ENCODE peak calls at places on chromosomes 1 and 21, in four cellular contexts. W is spleen, O is H1, K is HCT116. L is an unnamed sample.

GRCh38 chr21:44913425-44914175 is 7.1 kb downstream of the ITGB2 start:
- DNase-seq in W (peak; percentile 80), O (no peak), K (no peak), L (no peak)

GRCh38 chr1:93783876-93784275 is 95.1 kb downstream of the DNTTIP2 start:
- DNase-seq in W (no peak), O (no peak), K (no peak), L (no peak)

GRCh38 chr1:26288311-26288941 is 8.5 kb downstream of the SH3BGRL3 start:
- DNase-seq in W (peak; percentile 85), O (no peak), K (no peak), L (no peak)

GRCh38 chr21:34083357-34083756 is 10.0 kb downstream of the MRPS6 start:
- DNase-seq in W (no peak), O (no peak), K (no peak), L (no peak)

GRCh38 chr1:241142493-241142892 is 214.5 kb downstream of the RGS7 start:
- DNase-seq in W (no peak), O (no peak), K (no peak), L (no peak)

GRCh38 chr1:201709564-201710295 is 119.2 kb upstream of the IPO9 start:
- DNase-seq in W (peak; percentile 89), O (peak; percentile 92), K (peak; percentile 23), L (no peak)

GRCh38 chr1:155499953-155500621 is 62.5 kb downstream of the ASH1L start:
- DNase-seq in W (no peak), O (no peak), K (no peak), L (no peak)

GRCh38 chr21:33330726-33331125 is 6.0 kb downstream of the IFNAR1 start:
- DNase-seq in W (no peak), O (no peak), K (no peak), L (no peak)

GRCh38 chr1:201347498-201348210 is 29.8 kb downstream of the TNNT2 start:
- DNase-seq in W (no peak), O (peak; percentile 60), K (no peak), L (no peak)

GRCh38 chr1:32111040-32111628 is 3.3 kb downstream of the KPNA6 start:
- DNase-seq in W (no peak), O (no peak), K (no peak), L (no peak)

GRCh38 chr1:7538033-7538432 is 233.1 kb upstream of the VAMP3 start:
- DNase-seq in W (peak; percentile 24), O (no peak), K (no peak), L (no peak)

GRCh38 chr1:7535016-7535415 is 236.1 kb upstream of the VAMP3 start:
- DNase-seq in W (peak; percentile 53), O (no peak), K (no peak), L (no peak)

GRCh38 chr1:7538849-7539771 is 232.0 kb upstream of the VAMP3 start:
- DNase-seq in W (peak; percentile 51), O (no peak), K (no peak), L (no peak)

GRCh38 chr1:7535934-7536878 is 234.9 kb upstream of the VAMP3 start:
- DNase-seq in W (peak; percentile 47), O (peak; percentile 62), K (no peak), L (no peak)

GRCh38 chr1:7536891-7537591 is 234.1 kb upstream of the VAMP3 start:
- DNase-seq in W (peak; percentile 73), O (no peak), K (no peak), L (no peak)
- H3K27ac ChIP-seq in W (no peak overlapping the region), O (no peak overlapping the region), K (no peak overlapping the region), L (no peak overlapping the region)

DNA sequence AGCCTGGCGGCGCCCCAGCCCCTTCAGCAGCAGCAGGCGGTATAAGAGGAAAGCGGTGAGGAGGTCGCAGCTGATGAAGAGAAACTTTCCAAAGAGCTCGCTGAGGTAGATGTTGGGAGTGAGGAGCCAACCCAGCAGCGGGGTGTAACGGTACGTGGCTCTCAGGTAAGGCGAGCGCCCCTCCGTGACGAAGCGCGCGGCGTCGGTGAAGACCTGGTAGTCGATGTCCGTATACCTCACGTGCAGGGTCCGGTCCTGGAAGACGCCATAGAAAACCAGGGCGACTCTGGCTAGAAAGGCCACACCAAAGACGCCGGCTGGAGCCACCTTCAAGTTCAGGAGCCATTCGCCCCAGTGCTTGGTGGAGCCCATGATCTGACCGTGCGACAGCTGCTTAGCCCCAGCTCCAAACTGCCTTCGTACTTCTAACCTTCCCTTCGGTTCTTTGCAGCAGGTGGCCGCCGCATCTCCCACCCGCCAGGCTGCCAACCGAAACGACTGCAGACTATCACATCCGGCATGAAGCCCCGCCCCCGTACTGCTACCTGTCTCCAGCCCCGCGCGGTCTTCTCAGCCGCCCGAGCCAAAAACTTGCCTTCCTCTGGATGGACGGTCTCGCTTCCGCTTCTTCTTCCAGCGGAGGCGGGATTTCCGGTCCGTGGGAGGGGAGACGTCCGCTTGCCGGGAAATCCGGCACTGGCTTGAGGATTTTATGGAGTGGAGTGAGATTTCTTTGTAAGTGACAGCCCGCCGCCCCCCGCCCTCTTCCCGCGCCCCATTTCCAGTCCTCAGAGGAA is at the start of gene PIGM:
- DNase-seq in W (peak; percentile 97), O (peak; percentile 95), K (peak; percentile 93), L (peak; percentile 81)
- TF ChIP-seq POLR2A in W (no peak), O (no peak), K (peak; percentile 51), L (no peak)

GRCh38 chr1:110878993-110879392 is 6.0 kb downstream of the CD53 start:
- DNase-seq in W (no peak), O (no peak), K (no peak), L (no peak)
- H3K27ac ChIP-seq in W (no peak overlapping the region), O (no peak overlapping the region), K (no peak overlapping the region), L (no peak overlapping the region)

GRCh38 chr1:43171312-43171875 is 696 bp downstream of the EBNA1BP2 start:
- DNase-seq in W (no peak), O (no peak), K (no peak), L (no peak)

GRCh38 chr1:43174873-43175272 is 2.7 kb downstream of the CFAP57 start:
- DNase-seq in W (no peak), O (no peak), K (no peak), L (no peak)

GRCh38 chr1:43172532-43172972 is 422 bp downstream of the CFAP57 start:
- DNase-seq in W (peak; percentile 93), O (no peak), K (peak; percentile 84), L (peak; percentile 73)

GRCh38 chr1:43177691-43178090 is 5.6 kb downstream of the CFAP57 start:
- DNase-seq in W (no peak), O (no peak), K (no peak), L (no peak)

DNA sequence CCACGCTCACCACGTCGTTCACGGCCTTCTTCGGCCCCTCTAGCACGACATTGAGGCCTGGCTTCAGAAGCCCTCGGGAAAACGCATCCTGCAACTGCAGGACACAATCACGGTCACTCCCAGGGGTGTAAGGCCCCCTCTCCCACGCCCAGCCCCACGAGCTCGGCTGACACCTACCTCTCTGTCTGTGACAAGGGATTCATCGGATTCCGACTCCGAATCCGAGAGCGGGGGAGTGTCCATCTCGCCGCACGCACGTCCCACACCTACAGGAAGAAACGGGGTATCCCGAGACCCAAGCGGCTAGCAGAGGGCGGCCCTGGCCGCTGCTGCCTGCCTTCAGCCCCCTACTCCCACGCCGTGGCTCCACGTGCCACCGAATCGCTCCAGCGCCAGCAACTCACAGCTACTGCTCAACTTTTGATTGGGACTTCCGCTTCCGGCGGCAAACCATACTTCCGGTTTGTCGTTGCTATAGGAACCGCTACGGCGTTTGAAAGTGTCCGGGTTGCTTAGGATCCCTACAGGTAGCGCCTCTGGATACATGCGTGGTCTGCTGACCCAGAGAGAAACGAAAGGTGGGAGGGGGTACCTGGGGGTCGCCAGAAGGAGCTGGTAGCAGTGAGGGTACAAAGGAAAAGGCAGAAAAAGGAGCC is at the start of the genes CFAP57 and EBNA1BP2:
- DNase-seq in W (peak; percentile 95), O (peak; percentile 92), K (peak; percentile 92), L (peak; percentile 73)
- TF ChIP-seq POLR2A in W (no peak), O (no peak), K (peak; percentile 48), L (no peak)

GRCh38 chr1:196654271-196654670 is 2.4 kb downstream of the CFH start:
- DNase-seq in W (no peak), O (no peak), K (no peak), L (no peak)

GRCh38 chr1:196651079-196651478 is 764 bp upstream of the CFH start:
- DNase-seq in W (no peak), O (no peak), K (no peak), L (no peak)

GRCh38 chr1:196649990-196650389 is 1.9 kb upstream of the CFH start:
- DNase-seq in W (no peak), O (no peak), K (no peak), L (no peak)

GRCh38 chr1:196650403-196650802 is 1.4 kb upstream of the CFH start:
- DNase-seq in W (no peak), O (no peak), K (no peak), L (no peak)

GRCh38 chr1:196651637-196652215 is at the start of gene CFH:
- DNase-seq in W (no peak), O (no peak), K (no peak), L (no peak)
- H3K27ac ChIP-seq in W (peak within 1 kb of the TSS; percentile 16), O (no peak within 1 kb of the TSS), K (no peak within 1 kb of the TSS), L (peak within 1 kb of the TSS; percentile 71)

GRCh38 chr1:16369821-16370220 is 2.8 kb downstream of the SZRD1 start:
- DNase-seq in W (no peak), O (no peak), K (no peak), L (no peak)

GRCh38 chr1:16372535-16373340 is 5.7 kb downstream of the SZRD1 start:
- DNase-seq in W (no peak), O (no peak), K (no peak), L (no peak)

GRCh38 chr1:16374266-16374665 is 7.2 kb downstream of the SZRD1 start:
- DNase-seq in W (no peak), O (no peak), K (no peak), L (no peak)

GRCh38 chr1:16367968-16368910 is 1.2 kb downstream of the SZRD1 start:
- DNase-seq in W (no peak), O (no peak), K (no peak), L (no peak)

DNA sequence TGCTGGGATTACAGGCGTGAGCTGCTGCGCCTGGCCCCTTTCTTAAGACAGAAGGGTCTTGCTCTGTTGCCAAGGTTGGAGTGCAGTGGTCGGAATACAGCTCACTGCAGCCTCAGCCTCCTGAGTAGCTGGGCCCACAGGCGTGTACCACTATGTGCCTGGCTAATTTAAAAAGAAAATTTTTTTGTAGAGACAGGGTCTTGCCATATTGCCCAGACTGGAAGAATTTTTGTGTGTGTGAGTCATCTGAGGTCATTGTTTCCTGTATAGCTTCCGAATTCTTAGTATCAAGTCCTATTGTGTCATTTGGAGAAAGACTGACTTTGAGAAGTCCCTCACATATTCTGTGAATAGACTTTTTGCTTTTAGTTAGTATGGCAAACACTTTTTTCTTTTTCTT is 4.7 kb downstream of the SZRD1 start:
- DNase-seq in W (no peak), O (no peak), K (no peak), L (no peak)
- TF ChIP-seq POLR2A in W (no peak), O (no peak), K (no peak), L (no peak)

DNA sequence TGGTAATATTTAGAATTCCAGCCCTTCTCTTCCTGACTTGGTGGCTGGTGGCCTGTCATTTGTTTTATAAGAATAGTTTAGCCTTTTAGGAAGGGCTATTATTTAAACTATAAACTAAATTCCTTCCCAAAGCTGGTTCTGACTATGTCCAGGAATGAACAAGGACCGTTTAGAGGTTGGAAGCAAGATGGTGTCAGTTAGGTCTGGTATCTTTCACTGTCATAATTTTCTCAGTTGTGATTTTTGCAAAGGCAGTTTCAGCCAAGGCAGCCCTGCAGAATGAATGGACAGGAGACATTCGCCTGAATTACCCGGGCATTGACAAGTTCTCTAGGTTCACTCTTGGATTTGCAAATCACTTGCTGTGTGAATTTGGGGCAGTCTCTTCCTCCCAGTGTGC is 67.2 kb downstream of the TLR5 start:
- DNase-seq in W (no peak), O (no peak), K (no peak), L (no peak)
- H3K27ac ChIP-seq in W (no peak overlapping the region), O (no peak overlapping the region), K (no peak overlapping the region), L (no peak overlapping the region)

GRCh38 chr1:169521226-169521625 is 35.5 kb upstream of the SLC19A2 start:
- DNase-seq in W (no peak), O (no peak), K (no peak), L (no peak)
- TF ChIP-seq POLR2A in W (no peak), O (no peak), K (no peak), L (no peak)